ENCODE peak calls at places on chromosomes 3 and 15, in five cellular contexts. M is activated gamma-delta T cell, E is hypothalamus, F is fibroblast of lung, W is AG20443. B is an unnamed sample.

GRCh38 chr3:173732237-173732636 is 334.7 kb downstream of the NLGN1 start:
- DNase-seq in M (no peak), F (peak; percentile 67), W (peak; percentile 17), E (no peak), B (no peak)

GRCh38 chr3:62803276-62803675 is 71.9 kb downstream of the CADPS start:
- DNase-seq in W (no peak), E (no peak), M (no peak), F (no peak), B (no peak)

GRCh38 chr15:44023176-44023575 is 171.9 kb downstream of the FRMD5 start:
- DNase-seq in W (no peak), E (no peak), F (no peak), M (no peak), B (no peak)

GRCh38 chr3:7038394-7038793 is 177.5 kb downstream of the GRM7 start:
- DNase-seq in F (no peak), W (no peak), E (no peak), M (no peak), B (no peak)

GRCh38 chr3:143808999-143809700 is 39.1 kb downstream of the SLC9A9 start:
- DNase-seq in F (peak; percentile 37), E (no peak), M (no peak), W (peak; percentile 42), B (no peak)

GRCh38 chr3:129654126-129654525 is 47.6 kb upstream of the PLXND1 start:
- DNase-seq in W (peak; percentile 68), E (no peak), F (peak; percentile 89), M (no peak), B (no peak)

GRCh38 chr15:68526269-68526668 is 52.5 kb upstream of the CORO2B start:
- DNase-seq in E (no peak), M (no peak), F (peak; percentile 89), W (peak; percentile 53), B (no peak)

GRCh38 chr15:52020253-52021085 is 1.4 kb downstream of the MAPK6 start:
- DNase-seq in E (no peak), M (no peak), F (peak; percentile 35), W (no peak), B (no peak)

GRCh38 chr3:134186391-134186790 is 64.3 kb downstream of the RYK start:
- DNase-seq in F (no peak), M (no peak), W (no peak), E (no peak), B (no peak)

GRCh38 chr3:127377801-127378442 is 90.1 kb upstream of the PRR20G start:
- DNase-seq in E (no peak), F (no peak), W (no peak), M (no peak), B (no peak)

GRCh38 chr3:153970735-153971347 is 150.3 kb upstream of the ARHGEF26 start:
- DNase-seq in W (no peak), E (no peak), M (no peak), F (peak; percentile 18), B (no peak)

GRCh38 chr3:4741404-4742307 is 237.6 kb upstream of the BHLHE40 start:
- DNase-seq in F (peak; percentile 99), E (no peak), W (peak; percentile 91), M (no peak), B (no peak)

GRCh38 chr3:173467501-173467900 is 70.0 kb downstream of the NLGN1 start:
- DNase-seq in E (no peak), F (no peak), M (no peak), W (no peak), B (no peak)

GRCh38 chr15:98823012-98823458 is 174.7 kb downstream of the IGF1R start:
- DNase-seq in F (peak; percentile 93), E (no peak), M (no peak), W (peak; percentile 67), B (peak; percentile 85)